ENCODE peak calls at places on chromosomes 5 and 9, in six cellular contexts. One of them, this sample, is unnamed.

GRCh38 chr5:106634375-106634774 is 1036.4 kb downstream of the EFNA5 start:
- DNase-seq in heart left ventricle: no peak
- DNase-seq in H4: no peak
- DNase-seq in HFFc6: no peak
- DNase-seq in stimulated activated CD8-positive, alpha-beta memory T cell treated with anti-CD3 and anti-CD28 coated beads, Interleukin-4, amount 100 ng/mL, for 48 hours: no peak
- DNase-seq in NCI-H2029: no peak
- DNase-seq in this sample: no peak

GRCh38 chr5:14186132-14186830 is 43.1 kb downstream of the TRIO start:
- DNase-seq in heart left ventricle: no peak
- DNase-seq in HFFc6: peak
- DNase-seq in H4: peak
- DNase-seq in NCI-H2029: peak
- DNase-seq in stimulated activated CD8-positive, alpha-beta memory T cell treated with anti-CD3 and anti-CD28 coated beads, Interleukin-4, amount 100 ng/mL, for 48 hours: no peak
- DNase-seq in this sample: no peak

GRCh38 chr9:102114557-102114956 is 376.1 kb upstream of the GRIN3A start:
- DNase-seq in H4: no peak
- DNase-seq in HFFc6: no peak
- DNase-seq in heart left ventricle: no peak
- DNase-seq in NCI-H2029: no peak
- DNase-seq in stimulated activated CD8-positive, alpha-beta memory T cell treated with anti-CD3 and anti-CD28 coated beads, Interleukin-4, amount 100 ng/mL, for 48 hours: no peak
- DNase-seq in this sample: no peak

GRCh38 chr5:60719329-60719728 is 19.4 kb upstream of the DEPDC1B start:
- DNase-seq in stimulated activated CD8-positive, alpha-beta memory T cell treated with anti-CD3 and anti-CD28 coated beads, Interleukin-4, amount 100 ng/mL, for 48 hours: no peak
- DNase-seq in HFFc6: no peak
- DNase-seq in H4: no peak
- DNase-seq in heart left ventricle: no peak
- DNase-seq in NCI-H2029: no peak
- DNase-seq in this sample: no peak

GRCh38 chr5:153896701-153897100 is 142.0 kb downstream of the FAM114A2 start:
- DNase-seq in HFFc6: peak
- DNase-seq in NCI-H2029: peak
- DNase-seq in stimulated activated CD8-positive, alpha-beta memory T cell treated with anti-CD3 and anti-CD28 coated beads, Interleukin-4, amount 100 ng/mL, for 48 hours: no peak
- DNase-seq in H4: no peak
- DNase-seq in heart left ventricle: no peak
- DNase-seq in this sample: no peak

GRCh38 chr9:127417130-127418036 is 6.8 kb upstream of the ZNF79 start:
- DNase-seq in NCI-H2029: peak
- DNase-seq in heart left ventricle: no peak
- DNase-seq in HFFc6: peak
- DNase-seq in H4: peak
- DNase-seq in stimulated activated CD8-positive, alpha-beta memory T cell treated with anti-CD3 and anti-CD28 coated beads, Interleukin-4, amount 100 ng/mL, for 48 hours: no peak
- DNase-seq in this sample: no peak

GRCh38 chr5:172437445-172438303 is 16.7 kb downstream of the SH3PXD2B start:
- DNase-seq in NCI-H2029: peak
- DNase-seq in stimulated activated CD8-positive, alpha-beta memory T cell treated with anti-CD3 and anti-CD28 coated beads, Interleukin-4, amount 100 ng/mL, for 48 hours: no peak
- DNase-seq in heart left ventricle: peak
- DNase-seq in HFFc6: peak
- DNase-seq in H4: peak
- DNase-seq in this sample: no peak

GRCh38 chr9:89923174-89923573 is 318.4 kb downstream of the GADD45G start:
- DNase-seq in HFFc6: no peak
- DNase-seq in NCI-H2029: no peak
- DNase-seq in stimulated activated CD8-positive, alpha-beta memory T cell treated with anti-CD3 and anti-CD28 coated beads, Interleukin-4, amount 100 ng/mL, for 48 hours: no peak
- DNase-seq in H4: no peak
- DNase-seq in heart left ventricle: no peak
- DNase-seq in this sample: no peak

GRCh38 chr5:91420879-91421278 is 37.8 kb upstream of the ARRDC3 start:
- DNase-seq in heart left ventricle: no peak
- DNase-seq in H4: no peak
- DNase-seq in stimulated activated CD8-positive, alpha-beta memory T cell treated with anti-CD3 and anti-CD28 coated beads, Interleukin-4, amount 100 ng/mL, for 48 hours: no peak
- DNase-seq in NCI-H2029: no peak
- DNase-seq in HFFc6: no peak
- DNase-seq in this sample: no peak

GRCh38 chr5:78899922-78900362 is 85.2 kb downstream of the ARSB start:
- DNase-seq in HFFc6: peak
- DNase-seq in heart left ventricle: no peak
- DNase-seq in NCI-H2029: peak
- DNase-seq in H4: peak
- DNase-seq in stimulated activated CD8-positive, alpha-beta memory T cell treated with anti-CD3 and anti-CD28 coated beads, Interleukin-4, amount 100 ng/mL, for 48 hours: peak
- DNase-seq in this sample: no peak

GRCh38 chr9:84101892-84102632 is 121.5 kb downstream of the RMI1 start:
- DNase-seq in heart left ventricle: no peak
- DNase-seq in stimulated activated CD8-positive, alpha-beta memory T cell treated with anti-CD3 and anti-CD28 coated beads, Interleukin-4, amount 100 ng/mL, for 48 hours: no peak
- DNase-seq in NCI-H2029: no peak
- DNase-seq in HFFc6: no peak
- DNase-seq in H4: no peak
- DNase-seq in this sample: no peak

GRCh38 chr9:23341346-23341745 is 484.7 kb downstream of the ELAVL2 start:
- DNase-seq in stimulated activated CD8-positive, alpha-beta memory T cell treated with anti-CD3 and anti-CD28 coated beads, Interleukin-4, amount 100 ng/mL, for 48 hours: no peak
- DNase-seq in HFFc6: no peak
- DNase-seq in heart left ventricle: no peak
- DNase-seq in NCI-H2029: no peak
- DNase-seq in H4: peak
- DNase-seq in this sample: no peak

GRCh38 chr5:84549054-84549453 is 164.4 kb upstream of the EDIL3 start:
- DNase-seq in H4: no peak
- DNase-seq in heart left ventricle: no peak
- DNase-seq in stimulated activated CD8-positive, alpha-beta memory T cell treated with anti-CD3 and anti-CD28 coated beads, Interleukin-4, amount 100 ng/mL, for 48 hours: no peak
- DNase-seq in NCI-H2029: no peak
- DNase-seq in HFFc6: no peak
- DNase-seq in this sample: no peak

GRCh38 chr5:171842006-171842776 is 56.6 kb downstream of the SMIM23 start:
- DNase-seq in HFFc6: no peak
- DNase-seq in NCI-H2029: no peak
- DNase-seq in stimulated activated CD8-positive, alpha-beta memory T cell treated with anti-CD3 and anti-CD28 coated beads, Interleukin-4, amount 100 ng/mL, for 48 hours: no peak
- DNase-seq in H4: no peak
- DNase-seq in heart left ventricle: no peak
- DNase-seq in this sample: no peak

GRCh38 chr5:125037020-125037419 is 290.6 kb upstream of the ZNF608 start:
- DNase-seq in HFFc6: no peak
- DNase-seq in NCI-H2029: no peak
- DNase-seq in stimulated activated CD8-positive, alpha-beta memory T cell treated with anti-CD3 and anti-CD28 coated beads, Interleukin-4, amount 100 ng/mL, for 48 hours: no peak
- DNase-seq in heart left ventricle: no peak
- DNase-seq in H4: no peak
- DNase-seq in this sample: no peak

GRCh38 chr9:18610956-18611355 is 137.0 kb downstream of the ADAMTSL1 start:
- DNase-seq in heart left ventricle: no peak
- DNase-seq in HFFc6: no peak
- DNase-seq in NCI-H2029: peak
- DNase-seq in H4: peak
- DNase-seq in stimulated activated CD8-positive, alpha-beta memory T cell treated with anti-CD3 and anti-CD28 coated beads, Interleukin-4, amount 100 ng/mL, for 48 hours: no peak
- DNase-seq in this sample: no peak

GRCh38 chr9:112782218-112782617 is 31.7 kb downstream of the SNX30 start:
- DNase-seq in NCI-H2029: no peak
- DNase-seq in heart left ventricle: no peak
- DNase-seq in stimulated activated CD8-positive, alpha-beta memory T cell treated with anti-CD3 and anti-CD28 coated beads, Interleukin-4, amount 100 ng/mL, for 48 hours: no peak
- DNase-seq in H4: no peak
- DNase-seq in HFFc6: no peak
- DNase-seq in this sample: no peak

GRCh38 chr9:112884086-112884485 is 6.6 kb downstream of the SLC46A2 start:
- DNase-seq in NCI-H2029: no peak
- DNase-seq in H4: no peak
- DNase-seq in stimulated activated CD8-positive, alpha-beta memory T cell treated with anti-CD3 and anti-CD28 coated beads, Interleukin-4, amount 100 ng/mL, for 48 hours: no peak
- DNase-seq in HFFc6: peak
- DNase-seq in heart left ventricle: no peak
- DNase-seq in this sample: no peak

GRCh38 chr9:113511856-113512761 is 48.6 kb downstream of the RGS3 start:
- DNase-seq in heart left ventricle: no peak
- DNase-seq in stimulated activated CD8-positive, alpha-beta memory T cell treated with anti-CD3 and anti-CD28 coated beads, Interleukin-4, amount 100 ng/mL, for 48 hours: peak
- DNase-seq in H4: no peak
- DNase-seq in NCI-H2029: no peak
- DNase-seq in HFFc6: peak
- DNase-seq in this sample: peak

GRCh38 chr5:1315018-1315708 is 20.3 kb upstream of the TERT start:
- DNase-seq in H4: no peak
- DNase-seq in HFFc6: no peak
- DNase-seq in heart left ventricle: no peak
- DNase-seq in NCI-H2029: no peak
- DNase-seq in stimulated activated CD8-positive, alpha-beta memory T cell treated with anti-CD3 and anti-CD28 coated beads, Interleukin-4, amount 100 ng/mL, for 48 hours: no peak
- DNase-seq in this sample: no peak

GRCh38 chr5:5145651-5146529 is 5.8 kb downstream of the ADAMTS16 start:
- DNase-seq in heart left ventricle: no peak
- DNase-seq in stimulated activated CD8-positive, alpha-beta memory T cell treated with anti-CD3 and anti-CD28 coated beads, Interleukin-4, amount 100 ng/mL, for 48 hours: no peak
- DNase-seq in HFFc6: peak
- DNase-seq in H4: peak
- DNase-seq in NCI-H2029: no peak
- DNase-seq in this sample: no peak

GRCh38 chr9:107778666-107779065 is 289.1 kb upstream of the KLF4 start:
- DNase-seq in heart left ventricle: no peak
- DNase-seq in stimulated activated CD8-positive, alpha-beta memory T cell treated with anti-CD3 and anti-CD28 coated beads, Interleukin-4, amount 100 ng/mL, for 48 hours: no peak
- DNase-seq in NCI-H2029: no peak
- DNase-seq in H4: no peak
- DNase-seq in HFFc6: no peak
- DNase-seq in this sample: no peak

GRCh38 chr9:137784046-137784445 is 93.5 kb upstream of the CACNA1B start:
- DNase-seq in stimulated activated CD8-positive, alpha-beta memory T cell treated with anti-CD3 and anti-CD28 coated beads, Interleukin-4, amount 100 ng/mL, for 48 hours: no peak
- DNase-seq in HFFc6: no peak
- DNase-seq in NCI-H2029: no peak
- DNase-seq in heart left ventricle: no peak
- DNase-seq in H4: no peak
- DNase-seq in this sample: no peak

GRCh38 chr5:189976-190365 is 1.3 kb upstream of the LRRC14B start:
- DNase-seq in NCI-H2029: no peak
- DNase-seq in H4: no peak
- DNase-seq in HFFc6: no peak
- DNase-seq in heart left ventricle: no peak
- DNase-seq in stimulated activated CD8-positive, alpha-beta memory T cell treated with anti-CD3 and anti-CD28 coated beads, Interleukin-4, amount 100 ng/mL, for 48 hours: no peak
- DNase-seq in this sample: no peak

GRCh38 chr9:102974530-102974929 is 20.6 kb upstream of the CYLC2 start:
- DNase-seq in HFFc6: no peak
- DNase-seq in heart left ventricle: no peak
- DNase-seq in NCI-H2029: no peak
- DNase-seq in H4: no peak
- DNase-seq in stimulated activated CD8-positive, alpha-beta memory T cell treated with anti-CD3 and anti-CD28 coated beads, Interleukin-4, amount 100 ng/mL, for 48 hours: no peak
- DNase-seq in this sample: no peak

GRCh38 chr5:90902681-90903386 is 344.2 kb downstream of the ADGRV1 start:
- DNase-seq in stimulated activated CD8-positive, alpha-beta memory T cell treated with anti-CD3 and anti-CD28 coated beads, Interleukin-4, amount 100 ng/mL, for 48 hours: no peak
- DNase-seq in HFFc6: no peak
- DNase-seq in H4: no peak
- DNase-seq in NCI-H2029: no peak
- DNase-seq in heart left ventricle: no peak
- DNase-seq in this sample: no peak

GRCh38 chr5:154757647-154758406 is 2.6 kb downstream of the LARP1 start:
- DNase-seq in stimulated activated CD8-positive, alpha-beta memory T cell treated with anti-CD3 and anti-CD28 coated beads, Interleukin-4, amount 100 ng/mL, for 48 hours: peak
- DNase-seq in heart left ventricle: no peak
- DNase-seq in HFFc6: no peak
- DNase-seq in NCI-H2029: peak
- DNase-seq in H4: no peak
- DNase-seq in this sample: peak

GRCh38 chr5:134090482-134090881 is 24.0 kb upstream of the TCF7 start:
- DNase-seq in stimulated activated CD8-positive, alpha-beta memory T cell treated with anti-CD3 and anti-CD28 coated beads, Interleukin-4, amount 100 ng/mL, for 48 hours: no peak
- DNase-seq in heart left ventricle: no peak
- DNase-seq in HFFc6: no peak
- DNase-seq in NCI-H2029: no peak
- DNase-seq in H4: no peak
- DNase-seq in this sample: no peak

GRCh38 chr5:92401492-92401891 is 1018.4 kb upstream of the ARRDC3 start:
- DNase-seq in NCI-H2029: no peak
- DNase-seq in H4: no peak
- DNase-seq in HFFc6: no peak
- DNase-seq in heart left ventricle: no peak
- DNase-seq in stimulated activated CD8-positive, alpha-beta memory T cell treated with anti-CD3 and anti-CD28 coated beads, Interleukin-4, amount 100 ng/mL, for 48 hours: no peak
- DNase-seq in this sample: no peak

GRCh38 chr5:132267931-132268501 is 10.5 kb downstream of the PDLIM4 start:
- DNase-seq in HFFc6: no peak
- DNase-seq in heart left ventricle: peak
- DNase-seq in NCI-H2029: no peak
- DNase-seq in stimulated activated CD8-positive, alpha-beta memory T cell treated with anti-CD3 and anti-CD28 coated beads, Interleukin-4, amount 100 ng/mL, for 48 hours: no peak
- DNase-seq in H4: no peak
- DNase-seq in this sample: no peak

GRCh38 chr9:97703437-97704326 is 6.5 kb upstream of the XPA start:
- DNase-seq in HFFc6: peak
- DNase-seq in stimulated activated CD8-positive, alpha-beta memory T cell treated with anti-CD3 and anti-CD28 coated beads, Interleukin-4, amount 100 ng/mL, for 48 hours: peak
- DNase-seq in heart left ventricle: no peak
- DNase-seq in NCI-H2029: peak
- DNase-seq in H4: peak
- DNase-seq in this sample: no peak

GRCh38 chr9:88418025-88418424 is 29.8 kb downstream of the SPIN1 start:
- DNase-seq in HFFc6: no peak
- DNase-seq in H4: no peak
- DNase-seq in heart left ventricle: no peak
- DNase-seq in NCI-H2029: no peak
- DNase-seq in stimulated activated CD8-positive, alpha-beta memory T cell treated with anti-CD3 and anti-CD28 coated beads, Interleukin-4, amount 100 ng/mL, for 48 hours: no peak
- DNase-seq in this sample: no peak

GRCh38 chr9:19373527-19373926 is 6.5 kb downstream of the RPS6 start:
- DNase-seq in heart left ventricle: no peak
- DNase-seq in H4: no peak
- DNase-seq in stimulated activated CD8-positive, alpha-beta memory T cell treated with anti-CD3 and anti-CD28 coated beads, Interleukin-4, amount 100 ng/mL, for 48 hours: no peak
- DNase-seq in NCI-H2029: no peak
- DNase-seq in HFFc6: no peak
- DNase-seq in this sample: no peak

GRCh38 chr9:127525426-127526188 is 74.3 kb downstream of the LRSAM1 start:
- DNase-seq in heart left ventricle: peak
- DNase-seq in HFFc6: peak
- DNase-seq in NCI-H2029: no peak
- DNase-seq in stimulated activated CD8-positive, alpha-beta memory T cell treated with anti-CD3 and anti-CD28 coated beads, Interleukin-4, amount 100 ng/mL, for 48 hours: peak
- DNase-seq in H4: no peak
- DNase-seq in this sample: no peak

GRCh38 chr9:81685763-81686613 is 3.4 kb downstream of the TLE1 start:
- DNase-seq in stimulated activated CD8-positive, alpha-beta memory T cell treated with anti-CD3 and anti-CD28 coated beads, Interleukin-4, amount 100 ng/mL, for 48 hours: no peak
- DNase-seq in HFFc6: peak
- DNase-seq in heart left ventricle: no peak
- DNase-seq in H4: peak
- DNase-seq in NCI-H2029: peak
- DNase-seq in this sample: no peak

GRCh38 chr5:133421394-133421793 is 190.9 kb downstream of the FSTL4 start:
- DNase-seq in heart left ventricle: no peak
- DNase-seq in HFFc6: peak
- DNase-seq in stimulated activated CD8-positive, alpha-beta memory T cell treated with anti-CD3 and anti-CD28 coated beads, Interleukin-4, amount 100 ng/mL, for 48 hours: peak
- DNase-seq in H4: peak
- DNase-seq in NCI-H2029: no peak
- DNase-seq in this sample: no peak

GRCh38 chr5:56881571-56881970 is 27.8 kb upstream of the SETD9 start:
- DNase-seq in H4: no peak
- DNase-seq in heart left ventricle: no peak
- DNase-seq in HFFc6: no peak
- DNase-seq in stimulated activated CD8-positive, alpha-beta memory T cell treated with anti-CD3 and anti-CD28 coated beads, Interleukin-4, amount 100 ng/mL, for 48 hours: no peak
- DNase-seq in NCI-H2029: no peak
- DNase-seq in this sample: no peak

GRCh38 chr9:108939975-108940374 is 5.8 kb downstream of the ABITRAM start:
- DNase-seq in H4: no peak
- DNase-seq in HFFc6: no peak
- DNase-seq in heart left ventricle: no peak
- DNase-seq in stimulated activated CD8-positive, alpha-beta memory T cell treated with anti-CD3 and anti-CD28 coated beads, Interleukin-4, amount 100 ng/mL, for 48 hours: no peak
- DNase-seq in NCI-H2029: no peak
- DNase-seq in this sample: no peak

This sample was measured in effector memory CD8-positive, alpha-beta T cell.